ENCODE peak calls at places on chromosomes 2 and 18, in seven cellular contexts. O is HFFc6; R is activated CD8-positive, alpha-beta T cell treated with anti-CD3 and anti-CD28 coated beads for 36 hours; H is NCI-H2081; Q is PC-3; U is HEK293T; I is stimulated activated CD8-positive, alpha-beta memory T cell treated with anti-CD3 and anti-CD28 coated beads, Interleukin-7, amount 100 ng/mL, for 1 hour. T is an unnamed sample.
A peak's percentile ranks its signal among the peaks of the same experiment; 100 is the strongest.

GRCh38 chr2:215084080-215084479 is 54.3 kb downstream of the ABCA12 start:
- DNase-seq in O (no peak), R (no peak), H (no peak), Q (peak; percentile 23), U (no peak), I (no peak), T (no peak)

GRCh38 chr2:42964444-42965081 is 172.2 kb upstream of the HAAO start:
- DNase-seq in O (peak; percentile 77), R (no peak), H (no peak), Q (peak; percentile 78), U (no peak), I (no peak), T (no peak)

GRCh38 chr2:158969717-158970521 is 1.5 kb downstream of the TANC1 start:
- DNase-seq in O (peak; percentile 34), R (no peak), H (no peak), Q (peak; percentile 48), U (no peak), I (no peak), T (no peak)

GRCh38 chr18:28125051-28125450 is 51.9 kb downstream of the CDH2 start:
- DNase-seq in O (no peak), R (no peak), H (no peak), Q (peak; percentile 71), U (no peak), I (no peak), T (no peak)

GRCh38 chr18:23689616-23690504 is 607 bp downstream of the LAMA3 start:
- DNase-seq in O (no peak), R (peak; percentile 11), H (no peak), Q (peak; percentile 42), U (peak; percentile 51), I (no peak), T (no peak)

GRCh38 chr2:109005686-109006204 is 16.7 kb upstream of the EDAR start:
- DNase-seq in O (no peak), R (no peak), H (no peak), Q (no peak), U (no peak), I (no peak), T (no peak)

GRCh38 chr2:236107971-236108625 is 60.1 kb downstream of the GBX2 start:
- DNase-seq in O (no peak), R (no peak), H (no peak), Q (no peak), U (no peak), I (no peak), T (no peak)

GRCh38 chr18:3508576-3509559 is 58.9 kb downstream of the TGIF1 start:
- DNase-seq in O (no peak), R (no peak), H (no peak), Q (no peak), U (no peak), I (no peak), T (peak; percentile 80)

GRCh38 chr2:169069341-169069740 is at the start of gene DHRS9:
- DNase-seq in O (peak; percentile 20), R (peak; percentile 20), H (no peak), Q (peak; percentile 97), U (no peak), I (no peak), T (no peak)

GRCh38 chr2:1518891-1519530 is 105.7 kb downstream of the TPO start:
- DNase-seq in O (peak; percentile 15), R (no peak), H (no peak), Q (peak; percentile 44), U (no peak), I (no peak), T (no peak)

GRCh38 chr2:18413794-18414396 is 146.6 kb downstream of the RDH14 start:
- DNase-seq in O (peak; percentile 71), R (no peak), H (no peak), Q (peak; percentile 80), U (no peak), I (no peak), T (no peak)

GRCh38 chr2:30408961-30409387 is 38.1 kb upstream of the LCLAT1 start:
- DNase-seq in O (peak; percentile 78), R (no peak), H (no peak), Q (no peak), U (no peak), I (no peak), T (no peak)

GRCh38 chr2:197306024-197306690 is 4.4 kb downstream of the ANKRD44 start:
- DNase-seq in O (no peak), R (no peak), H (no peak), Q (no peak), U (no peak), I (no peak), T (no peak)

GRCh38 chr18:61732854-61733253 is 160.0 kb downstream of the RNF152 start:
- DNase-seq in O (no peak), R (no peak), H (no peak), Q (no peak), U (no peak), I (no peak), T (no peak)

GRCh38 chr18:3012306-3012919 is 531 bp downstream of the LPIN2 start:
- DNase-seq in O (no peak), R (peak; percentile 57), H (peak; percentile 48), Q (peak; percentile 7), U (peak; percentile 30), I (peak; percentile 11), T (no peak)

GRCh38 chr2:234555616-234556249 is 58.9 kb upstream of the ARL4C start:
- DNase-seq in O (no peak), R (peak; percentile 24), H (no peak), Q (peak; percentile 35), U (no peak), I (no peak), T (no peak)

GRCh38 chr2:73832905-73833304 is 4.1 kb downstream of the STAMBP start:
- DNase-seq in O (no peak), R (no peak), H (no peak), Q (peak; percentile 62), U (no peak), I (no peak), T (no peak)

GRCh38 chr2:170817999-170818293 is 1.3 kb downstream of the GAD1 start:
- DNase-seq in O (no peak), R (no peak), H (peak; percentile 7), Q (no peak), U (no peak), I (no peak), T (no peak)